ENCODE peak calls at places on chromosomes 6 and 20, in nine cellular contexts. One of them, this sample, is unnamed.

GRCh38 chr6:6856538-6857523 is 250.9 kb upstream of the RREB1 start:
- DNase-seq in renal cortical epithelial cell: peak; percentile 84
- DNase-seq in posterior cingulate gyrus: no peak
- DNase-seq in left cardiac atrium: peak; percentile 66
- DNase-seq in NCI-H510A treated with DMSO at 0.1 percent for 48 hours: peak; percentile 3
- DNase-seq in anterior cingulate cortex: no peak
- DNase-seq in CD4-positive, alpha-beta memory T cell: no peak
- DNase-seq in AG04449: no peak
- DNase-seq in mesenteric fat pad: no peak
- DNase-seq in this sample: no peak

GRCh38 chr6:10465633-10466499 is 51.0 kb upstream of the TFAP2A start:
- DNase-seq in mesenteric fat pad: no peak
- DNase-seq in posterior cingulate gyrus: no peak
- DNase-seq in AG04449: no peak
- DNase-seq in CD4-positive, alpha-beta memory T cell: no peak
- DNase-seq in renal cortical epithelial cell: peak; percentile 62
- DNase-seq in NCI-H510A treated with DMSO at 0.1 percent for 48 hours: no peak
- DNase-seq in left cardiac atrium: peak; percentile 22
- DNase-seq in anterior cingulate cortex: no peak
- DNase-seq in this sample: no peak

GRCh38 chr20:30811896-30812671 is 445.4 kb upstream of the DEFB115 start:
- DNase-seq in renal cortical epithelial cell: no peak
- DNase-seq in mesenteric fat pad: no peak
- DNase-seq in CD4-positive, alpha-beta memory T cell: no peak
- DNase-seq in AG04449: no peak
- DNase-seq in anterior cingulate cortex: peak; percentile 45
- DNase-seq in left cardiac atrium: peak; percentile 37
- DNase-seq in NCI-H510A treated with DMSO at 0.1 percent for 48 hours: peak; percentile 26
- DNase-seq in posterior cingulate gyrus: peak; percentile 29
- DNase-seq in this sample: no peak

GRCh38 chr6:138410048-138410735 is 6.2 kb downstream of the HEBP2 start:
- DNase-seq in renal cortical epithelial cell: peak; percentile 64
- DNase-seq in posterior cingulate gyrus: no peak
- DNase-seq in mesenteric fat pad: no peak
- DNase-seq in CD4-positive, alpha-beta memory T cell: no peak
- DNase-seq in AG04449: no peak
- DNase-seq in left cardiac atrium: peak; percentile 35
- DNase-seq in NCI-H510A treated with DMSO at 0.1 percent for 48 hours: no peak
- DNase-seq in anterior cingulate cortex: no peak
- DNase-seq in this sample: no peak

GRCh38 chr6:79413562-79414002 is 123.6 kb downstream of the LCA5 start:
- DNase-seq in mesenteric fat pad: no peak
- DNase-seq in NCI-H510A treated with DMSO at 0.1 percent for 48 hours: no peak
- DNase-seq in CD4-positive, alpha-beta memory T cell: no peak
- DNase-seq in posterior cingulate gyrus: no peak
- DNase-seq in renal cortical epithelial cell: peak; percentile 82
- DNase-seq in left cardiac atrium: no peak
- DNase-seq in AG04449: no peak
- DNase-seq in anterior cingulate cortex: no peak
- DNase-seq in this sample: no peak

GRCh38 chr6:16583151-16583762 is 178.0 kb downstream of the ATXN1 start:
- DNase-seq in anterior cingulate cortex: no peak
- DNase-seq in AG04449: no peak
- DNase-seq in renal cortical epithelial cell: no peak
- DNase-seq in mesenteric fat pad: no peak
- DNase-seq in NCI-H510A treated with DMSO at 0.1 percent for 48 hours: no peak
- DNase-seq in posterior cingulate gyrus: peak; percentile 62
- DNase-seq in CD4-positive, alpha-beta memory T cell: no peak
- DNase-seq in left cardiac atrium: no peak
- DNase-seq in this sample: no peak

GRCh38 chr20:4513720-4514119 is 208.0 kb upstream of the PRND start:
- DNase-seq in mesenteric fat pad: no peak
- DNase-seq in NCI-H510A treated with DMSO at 0.1 percent for 48 hours: no peak
- DNase-seq in CD4-positive, alpha-beta memory T cell: no peak
- DNase-seq in left cardiac atrium: no peak
- DNase-seq in anterior cingulate cortex: no peak
- DNase-seq in renal cortical epithelial cell: peak; percentile 92
- DNase-seq in posterior cingulate gyrus: no peak
- DNase-seq in AG04449: peak; percentile 26
- DNase-seq in this sample: no peak

GRCh38 chr6:16334671-16335070 is 96.3 kb downstream of the GMPR start:
- DNase-seq in anterior cingulate cortex: no peak
- DNase-seq in mesenteric fat pad: peak; percentile 85
- DNase-seq in CD4-positive, alpha-beta memory T cell: no peak
- DNase-seq in posterior cingulate gyrus: no peak
- DNase-seq in NCI-H510A treated with DMSO at 0.1 percent for 48 hours: no peak
- DNase-seq in left cardiac atrium: peak; percentile 70
- DNase-seq in AG04449: no peak
- DNase-seq in renal cortical epithelial cell: peak; percentile 89
- DNase-seq in this sample: peak; percentile 80

GRCh38 chr6:129889580-129889979 is 28.5 kb upstream of the TMEM244 start:
- DNase-seq in left cardiac atrium: no peak
- DNase-seq in CD4-positive, alpha-beta memory T cell: no peak
- DNase-seq in posterior cingulate gyrus: no peak
- DNase-seq in NCI-H510A treated with DMSO at 0.1 percent for 48 hours: no peak
- DNase-seq in renal cortical epithelial cell: peak; percentile 58
- DNase-seq in anterior cingulate cortex: no peak
- DNase-seq in AG04449: peak; percentile 36
- DNase-seq in mesenteric fat pad: no peak
- DNase-seq in this sample: no peak